ENCODE peak calls at places on chromosomes 6 and 20, in eight cellular contexts. R is transverse colon, V is cardiac muscle cell, A is IMR-90, N is neural progenitor cell, Q is astrocyte, K is fibroblast of lung, C is SK-N-SH. B is an unnamed sample.

GRCh38 chr6:107458687-107459282 is 579 bp downstream of the PDSS2 start:
- DNase-seq in V (peak; percentile 39), N (no peak), Q (peak; percentile 25), A (peak; percentile 22), K (peak; percentile 13), C (no peak), R (peak; percentile 25), B (no peak)

GRCh38 chr20:23877524-23877923 is 2.0 kb downstream of the CST5 start:
- DNase-seq in V (no peak), N (no peak), K (no peak), Q (no peak), A (no peak), C (no peak), R (no peak), B (no peak)

GRCh38 chr6:100230976-100231316 is 233.8 kb downstream of the SIM1 start:
- DNase-seq in V (no peak), A (peak; percentile 27), K (no peak), Q (peak; percentile 42), R (no peak), N (no peak), C (no peak), B (no peak)

GRCh38 chr20:63094767-63095499 is 88.2 kb upstream of the BHLHE23 start:
- DNase-seq in C (peak; percentile 21), A (no peak), R (peak; percentile 2), Q (no peak), N (no peak), K (no peak), V (no peak), B (no peak)

GRCh38 chr6:46011241-46012085 is 4.2 kb downstream of the CLIC5 start:
- DNase-seq in R (peak; percentile 69), K (no peak), A (no peak), V (no peak), N (no peak), Q (no peak), C (no peak), B (peak; percentile 41)

GRCh38 chr20:57772349-57772964 is 62.6 kb upstream of the PMEPA1 start:
- DNase-seq in V (no peak), R (no peak), K (peak; percentile 34), A (peak; percentile 64), C (no peak), Q (peak; percentile 78), N (peak; percentile 25), B (no peak)

GRCh38 chr6:47044418-47044817 is 2.3 kb upstream of the ADGRF1 start:
- DNase-seq in C (no peak), Q (peak; percentile 76), V (no peak), N (no peak), R (peak; percentile 17), K (no peak), A (no peak), B (no peak)

GRCh38 chr6:5261545-5262109 is 314 bp downstream of the FARS2 start:
- DNase-seq in A (no peak), R (no peak), Q (no peak), K (peak; percentile 6), N (no peak), C (no peak), V (no peak), B (no peak)

GRCh38 chr20:15899972-15900371 is 673.3 kb downstream of the KIF16B start:
- DNase-seq in Q (no peak), C (no peak), N (no peak), A (no peak), R (no peak), K (no peak), V (no peak), B (no peak)

GRCh38 chr20:10239954-10240353 is 21.3 kb downstream of the SNAP25 start:
- DNase-seq in Q (no peak), R (peak; percentile 27), V (peak; percentile 52), A (peak; percentile 16), C (no peak), N (no peak), K (peak; percentile 58), B (no peak)

GRCh38 chr6:73030257-73030656 is 195.0 kb downstream of the KHDC1L start:
- DNase-seq in R (no peak), Q (no peak), A (no peak), C (no peak), K (no peak), N (no peak), V (no peak), B (no peak)

GRCh38 chr6:170043150-170043819 is 247.6 kb downstream of the DLL1 start:
- DNase-seq in C (no peak), R (no peak), N (no peak), Q (no peak), A (no peak), K (no peak), V (peak; percentile 14), B (no peak)

GRCh38 chr6:30716879-30717128 is 277 bp downstream of the MDC1 start:
- DNase-seq in R (no peak), C (no peak), N (no peak), V (no peak), Q (no peak), K (no peak), A (no peak), B (no peak)

GRCh38 chr6:157811476-157812173 is 11.4 kb upstream of the SNX9 start:
- DNase-seq in R (no peak), N (no peak), V (no peak), A (peak; percentile 41), C (no peak), Q (peak; percentile 22), K (peak; percentile 41), B (no peak)

GRCh38 chr6:36834576-36835293 is 4.5 kb downstream of the CPNE5 start:
- DNase-seq in K (no peak), N (peak; percentile 54), R (no peak), V (peak; percentile 83), C (peak; percentile 51), A (no peak), Q (no peak), B (no peak)

GRCh38 chr6:84556541-84557335 is 207.7 kb downstream of the TBX18 start:
- DNase-seq in V (no peak), Q (no peak), N (no peak), C (no peak), R (no peak), K (peak; percentile 62), A (no peak), B (no peak)

GRCh38 chr6:16288163-16288562 is 49.8 kb downstream of the GMPR start:
- DNase-seq in Q (no peak), C (no peak), N (no peak), K (no peak), A (no peak), R (no peak), V (no peak), B (no peak)

GRCh38 chr6:46419576-46420002 is 71.7 kb downstream of the RCAN2 start:
- DNase-seq in R (peak; percentile 60), V (peak; percentile 80), N (peak; percentile 69), Q (peak; percentile 23), K (peak; percentile 85), A (peak; percentile 67), C (peak; percentile 27), B (no peak)

GRCh38 chr6:24401458-24401857 is 1.3 kb upstream of the MRS2 start:
- DNase-seq in K (no peak), Q (no peak), V (peak; percentile 15), A (no peak), C (no peak), R (no peak), N (no peak), B (no peak)

GRCh38 chr6:84581494-84582259 is 182.7 kb downstream of the TBX18 start:
- DNase-seq in V (no peak), A (peak; percentile 73), K (peak; percentile 79), Q (peak; percentile 82), N (no peak), R (no peak), C (no peak), B (peak; percentile 32)

GRCh38 chr6:4889701-4890100 is 113.5 kb downstream of the CDYL start:
- DNase-seq in N (no peak), R (no peak), K (no peak), Q (no peak), V (no peak), C (no peak), A (no peak), B (no peak)

GRCh38 chr6:12941422-12941821 is 224.9 kb downstream of the PHACTR1 start:
- DNase-seq in R (no peak), V (peak; percentile 80), C (no peak), N (no peak), A (no peak), K (no peak), Q (peak; percentile 10), B (no peak)

GRCh38 chr6:135935951-135936601 is 84.6 kb downstream of the PDE7B start:
- DNase-seq in Q (peak; percentile 73), R (no peak), C (no peak), A (peak; percentile 75), N (no peak), K (peak; percentile 82), V (no peak), B (no peak)
- TF ChIP-seq CTCF in Q (no peak), R (no peak), C (no peak), A (no peak), N (no peak), K (no peak), V (no peak), B (no peak)

GRCh38 chr6:27260339-27260738 is 12.8 kb downstream of the PRSS16 start:
- DNase-seq in R (no peak), N (peak; percentile 59), Q (no peak), V (no peak), K (no peak), C (no peak), A (no peak), B (no peak)
- H3K27me3 ChIP-seq in R (peaks cover 56% of the 10 kb centered on the region), N (peaks cover 55% of the 10 kb centered on the region), Q (peaks cover 2% of the 10 kb centered on the region), V (peaks cover 22% of the 10 kb centered on the region), K (no peaks in the 10 kb centered on the region), C (peaks cover 69% of the 10 kb centered on the region), A (no peaks in the 10 kb centered on the region), B (no peaks in the 10 kb centered on the region)

GRCh38 chr20:953742-954141 is 37.6 kb upstream of the ANGPT4 start:
- DNase-seq in A (no peak), C (peak; percentile 63), V (peak; percentile 45), N (peak; percentile 43), R (no peak), Q (no peak), K (no peak), B (no peak)
- TF ChIP-seq CTCF in A (peak; percentile 41), C (peak; percentile 28), V (peak; percentile 48), N (peak; percentile 44), R (no peak), Q (no peak), K (peak; percentile 13), B (no peak)

GRCh38 chr6:28089054-28089453 is 8.7 kb downstream of the ZNF165 start:
- DNase-seq in Q (no peak), R (no peak), C (no peak), N (no peak), A (no peak), K (no peak), V (no peak), B (no peak)

GRCh38 chr6:28090902-28091586 is 10.7 kb downstream of the ZNF165 start:
- DNase-seq in N (no peak), C (peak; percentile 85), R (no peak), A (no peak), V (no peak), K (peak; percentile 22), Q (no peak), B (no peak)
- H3K27me3 ChIP-seq in N (no peaks in the 10 kb centered on the region), C (no peaks in the 10 kb centered on the region), R (no peaks in the 10 kb centered on the region), A (no peaks in the 10 kb centered on the region), V (no peaks in the 10 kb centered on the region), K (no peaks in the 10 kb centered on the region), Q (no peaks in the 10 kb centered on the region), B (no peaks in the 10 kb centered on the region)

GRCh38 chr6:74574794-74575193 is 631.1 kb downstream of the COL12A1 start:
- DNase-seq in K (peak; percentile 59), N (peak; percentile 46), A (peak; percentile 58), V (peak; percentile 25), C (peak; percentile 13), Q (peak; percentile 8), R (no peak), B (no peak)
- TF ChIP-seq CTCF in K (peak; percentile 59), N (peak; percentile 64), A (peak; percentile 56), V (peak; percentile 74), C (peak; percentile 69), Q (peak; percentile 57), R (no peak), B (peak; percentile 47)

GRCh38 chr20:764255-764654 is 4.0 kb downstream of the SLC52A3 start:
- DNase-seq in V (no peak), K (no peak), Q (no peak), R (no peak), A (no peak), C (no peak), N (no peak), B (no peak)
- H3K27me3 ChIP-seq in V (peaks cover 15% of the 10 kb centered on the region), K (peaks cover 4% of the 10 kb centered on the region), Q (no peaks in the 10 kb centered on the region), R (no peaks in the 10 kb centered on the region), A (peaks cover 9% of the 10 kb centered on the region), C (peaks cover 8% of the 10 kb centered on the region), N (peaks cover 19% of the 10 kb centered on the region), B (no peaks in the 10 kb centered on the region)

B was measured in GM06990.